ENCODE peak calls at places on chromosomes 5 and 9, in ten cellular contexts. O is fibroblast of the conjunctiva; R is SHP77 treated with DMSO at 0.1 percent for 48 hours; D is T-helper 22 cell; E is astrocyte; T is lower leg skin; V is kidney; Y is stimulated activated naive CD8-positive, alpha-beta T cell treated with anti-CD3 and anti-CD28 coated beads, Interleukin-15, amount 100 ng/mL, for 72 hours; N is dorsolateral prefrontal cortex; S is NCI-H1105. K is an unnamed sample.

GRCh38 chr5:76145945-76146344 is 62.8 kb downstream of the SV2C start:
- DNase-seq in D (no peak), R (no peak), Y (no peak), S (no peak), T (no peak), E (no peak), V (no peak), N (no peak), O (no peak), K (peak; percentile 9)

GRCh38 chr5:10323588-10324488 is 16.1 kb upstream of the CMBL start:
- DNase-seq in O (no peak), T (no peak), D (no peak), S (no peak), E (peak; percentile 30), R (peak; percentile 52), V (no peak), Y (no peak), N (no peak), K (no peak)

GRCh38 chr5:26894719-26895263 is 143.6 kb downstream of the CDH9 start:
- DNase-seq in Y (no peak), O (no peak), S (no peak), D (no peak), N (no peak), R (no peak), E (peak; percentile 5), V (no peak), T (no peak), K (no peak)

GRCh38 chr5:110884005-110884404 is 145.2 kb downstream of the SLC25A46 start:
- DNase-seq in E (peak; percentile 37), N (no peak), S (no peak), O (no peak), V (no peak), T (no peak), Y (no peak), R (no peak), D (no peak), K (no peak)

GRCh38 chr5:33338336-33339110 is 102.2 kb upstream of the TARS1 start:
- DNase-seq in V (no peak), O (no peak), E (no peak), D (no peak), S (no peak), T (no peak), R (no peak), N (no peak), Y (no peak), K (no peak)

GRCh38 chr5:143738415-143739401 is 73.3 kb upstream of the HMHB1 start:
- DNase-seq in E (no peak), R (no peak), S (no peak), V (no peak), D (no peak), T (no peak), O (no peak), N (no peak), Y (no peak), K (no peak)

GRCh38 chr9:95450171-95451107 is 66.3 kb downstream of the PTCH1 start:
- DNase-seq in V (no peak), S (no peak), T (no peak), O (no peak), E (no peak), N (no peak), Y (no peak), D (no peak), R (no peak), K (no peak)

GRCh38 chr5:106017243-106017857 is 1653.4 kb downstream of the EFNA5 start:
- DNase-seq in E (no peak), T (no peak), O (no peak), D (no peak), Y (no peak), N (no peak), S (no peak), V (no peak), R (no peak), K (no peak)

GRCh38 chr5:58496488-58496887 is 5.3 kb downstream of the GAPT start:
- DNase-seq in V (no peak), R (no peak), E (no peak), D (no peak), S (no peak), O (no peak), T (no peak), N (no peak), Y (no peak), K (no peak)

GRCh38 chr5:173953528-173954090 is 35.4 kb upstream of the C5orf47 start:
- DNase-seq in E (peak; percentile 71), Y (no peak), N (no peak), T (no peak), O (no peak), V (no peak), D (no peak), R (no peak), S (no peak), K (no peak)

GRCh38 chr9:121992571-121993212 is 100.4 kb downstream of the TTLL11 start:
- DNase-seq in Y (peak; percentile 44), E (peak; percentile 45), T (peak; percentile 70), D (no peak), R (peak; percentile 47), V (no peak), O (peak; percentile 64), S (peak; percentile 68), N (no peak), K (peak; percentile 49)

GRCh38 chr9:97703437-97704326 is 6.5 kb upstream of the XPA start:
- DNase-seq in Y (no peak), V (no peak), T (no peak), E (peak; percentile 97), S (no peak), N (no peak), R (no peak), D (no peak), O (peak; percentile 43), K (no peak)

GRCh38 chr9:117407436-117408022 is 7.3 kb downstream of the ASTN2 start:
- DNase-seq in R (no peak), Y (no peak), O (no peak), V (no peak), S (no peak), T (no peak), N (no peak), D (no peak), E (no peak), K (no peak)

GRCh38 chr5:77155179-77155839 is 55.2 kb upstream of the PDE8B start:
- DNase-seq in O (no peak), N (no peak), Y (no peak), D (no peak), T (no peak), V (no peak), R (no peak), S (no peak), E (no peak), K (no peak)

GRCh38 chr5:68336200-68336599 is 120.6 kb downstream of the PIK3R1 start:
- DNase-seq in R (no peak), N (no peak), E (no peak), S (no peak), V (no peak), O (no peak), D (no peak), Y (no peak), T (no peak), K (no peak)

GRCh38 chr9:133563286-133564213 is 29.0 kb downstream of the ADAMTSL2 start:
- DNase-seq in O (no peak), S (no peak), V (no peak), T (peak; percentile 44), Y (no peak), R (no peak), D (no peak), N (no peak), E (no peak), K (peak; percentile 64)

K was measured in left colon.